ENCODE peak calls at places on chromosome 10, in ten cellular contexts. K is tibial artery, E is neural progenitor cell, A is A549, F is Peyer's patch, B is tibial nerve, O is mammary epithelial cell, I is right atrium auricular region, H is lung, S is cardiac fibroblast. Q is an unnamed sample.

GRCh38 chr10:74923556-74923955 is 97.2 kb downstream of the KAT6B start:
- DNase-seq in K (no peak), E (no peak), A (no peak), F (no peak), B (no peak), O (no peak), I (no peak), H (peak), S (no peak), Q (no peak)

GRCh38 chr10:100816671-100817070 is 71.3 kb downstream of the PAX2 start:
- DNase-seq in K (no peak), E (peak), A (no peak), F (no peak), B (no peak), O (no peak), I (no peak), H (no peak), S (no peak), Q (no peak)

GRCh38 chr10:31706464-31706863 is 222.2 kb downstream of the ARHGAP12 start:
- DNase-seq in K (no peak), E (no peak), A (no peak), F (no peak), B (no peak), O (no peak), I (no peak), H (no peak), S (no peak), Q (no peak)

GRCh38 chr10:21355591-21356011 is 169.9 kb downstream of the SKIDA1 start:
- DNase-seq in K (no peak), E (no peak), A (no peak), F (no peak), B (no peak), O (peak), I (no peak), H (no peak), S (peak), Q (peak)

GRCh38 chr10:124547651-124548168 is 86.1 kb downstream of the LHPP start:
- DNase-seq in K (no peak), E (no peak), A (no peak), F (no peak), B (no peak), O (no peak), I (no peak), H (no peak), S (peak), Q (no peak)

GRCh38 chr10:16779375-16779774 is 37.8 kb downstream of the RSU1 start:
- DNase-seq in K (no peak), E (no peak), A (no peak), F (no peak), B (no peak), O (peak), I (no peak), H (no peak), S (no peak), Q (no peak)

GRCh38 chr10:133366751-133367150 is 6.4 kb downstream of the ECHS1 start:
- DNase-seq in K (no peak), E (no peak), A (no peak), F (no peak), B (no peak), O (no peak), I (no peak), H (no peak), S (no peak), Q (no peak)

GRCh38 chr10:17665742-17666141 is 21.8 kb downstream of the STAM start:
- DNase-seq in K (peak), E (no peak), A (peak), F (no peak), B (no peak), O (peak), I (no peak), H (no peak), S (peak), Q (peak)

GRCh38 chr10:87657370-87657769 is 2.3 kb upstream of the PAPSS2 start:
- DNase-seq in K (peak), E (no peak), A (peak), F (no peak), B (no peak), O (no peak), I (peak), H (no peak), S (peak), Q (peak)

GRCh38 chr10:103433858-103434257 is 18.3 kb downstream of the CALHM2 start:
- DNase-seq in K (peak), E (no peak), A (no peak), F (no peak), B (no peak), O (no peak), I (no peak), H (peak), S (peak), Q (no peak)

GRCh38 chr10:94000638-94001420 is 7.1 kb downstream of the PLCE1 start:
- DNase-seq in K (no peak), E (no peak), A (no peak), F (peak), B (no peak), O (no peak), I (no peak), H (no peak), S (no peak), Q (no peak)

GRCh38 chr10:50874723-50875122 is 10.7 kb downstream of the A1CF start:
- DNase-seq in K (no peak), E (no peak), A (no peak), F (no peak), B (no peak), O (peak), I (no peak), H (no peak), S (no peak), Q (no peak)

GRCh38 chr10:59865101-59865500 is 41.3 kb downstream of the CCDC6 start:
- DNase-seq in K (no peak), E (peak), A (peak), F (no peak), B (no peak), O (peak), I (no peak), H (peak), S (peak), Q (no peak)

DNA sequence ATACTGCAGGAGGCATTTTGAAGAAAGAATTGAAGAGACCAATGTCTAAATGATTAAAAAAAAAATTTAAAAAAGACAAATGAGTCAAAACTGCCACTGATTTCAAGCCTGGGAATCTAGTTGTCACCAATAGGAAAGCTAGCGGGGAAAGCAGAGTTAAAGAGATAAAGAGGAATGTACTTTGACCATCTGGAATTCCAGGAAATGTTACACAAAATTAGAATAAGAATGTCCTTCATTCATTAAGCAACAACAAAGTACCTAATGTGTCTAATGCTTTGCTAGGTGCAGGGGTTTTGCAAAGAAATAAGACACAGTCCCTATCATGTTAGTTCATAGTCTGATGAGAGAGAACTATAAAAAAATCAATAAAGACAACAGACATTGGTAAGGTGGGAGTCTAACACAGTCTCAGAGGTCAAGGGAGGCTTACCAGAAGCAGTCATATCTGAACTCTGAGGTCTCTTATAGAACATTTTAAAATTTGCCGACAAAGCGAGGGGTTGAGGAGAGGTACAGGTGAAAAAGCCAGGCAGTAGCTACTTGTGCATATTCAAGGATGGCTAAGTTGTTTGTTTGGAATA is 8.8 kb upstream of the TYSND1 start:
- DNase-seq in K (no peak), E (no peak), A (no peak), F (no peak), B (no peak), O (no peak), I (no peak), H (no peak), S (no peak), Q (no peak)
- TF ChIP-seq CTCF in K (no peak), E (no peak), A (no peak), F (no peak), B (no peak), O (no peak), I (no peak), H (no peak), S (no peak), Q (no peak)

GRCh38 chr10:24176658-24177057 is 32.3 kb upstream of the KIAA1217 start:
- DNase-seq in K (no peak), E (no peak), A (no peak), F (no peak), B (no peak), O (no peak), I (no peak), H (no peak), S (no peak), Q (no peak)
- H3K4me3 ChIP-seq in K (no peak), E (no peak), A (no peak), F (no peak), B (no peak), O (no peak), I (no peak), H (no peak), S (no peak), Q (no peak)

GRCh38 chr10:13528875-13529713 is at the start of gene BEND7:
- DNase-seq in K (no peak), E (peak), A (peak), F (peak), B (no peak), O (no peak), I (no peak), H (no peak), S (no peak), Q (peak)
- TF ChIP-seq CTCF in K (no peak), E (no peak), A (peak), F (no peak), B (no peak), O (no peak), I (no peak), H (no peak), S (no peak), Q (no peak)

GRCh38 chr10:68828833-68829232 is 1.5 kb downstream of the STOX1 start:
- DNase-seq in K (no peak), E (no peak), A (no peak), F (no peak), B (no peak), O (no peak), I (no peak), H (no peak), S (no peak), Q (no peak)
- H3K4me3 ChIP-seq in K (no peak), E (peak), A (no peak), F (no peak), B (no peak), O (no peak), I (no peak), H (no peak), S (no peak), Q (no peak)